ENCODE peak calls at places on chromosome 6, in five cellular contexts. J is H1, D is HepG2, B is GM12878, W is K562. S is an unnamed sample.

GRCh38 chr6:111764238-111765182 is 108.7 kb downstream of the FYN start:
- DNase-seq in J (no peak), D (no peak), B (peak), W (no peak), S (no peak)

GRCh38 chr6:170072246-170072645 is 218.6 kb downstream of the DLL1 start:
- DNase-seq in J (no peak), B (no peak), W (no peak), D (no peak), S (no peak)

GRCh38 chr6:44009425-44010321 is 117.6 kb downstream of the MRPL14 start:
- DNase-seq in J (no peak), W (no peak), D (no peak), B (no peak), S (no peak)

GRCh38 chr6:119349041-119349340 is 570 bp downstream of the MAN1A1 start:
- DNase-seq in W (no peak), J (no peak), B (no peak), D (no peak), S (no peak)

GRCh38 chr6:148967546-148967945 is 220.7 kb downstream of the UST start:
- DNase-seq in W (no peak), J (no peak), B (no peak), D (no peak), S (no peak)

GRCh38 chr6:169075211-169075621 is 178.4 kb downstream of the THBS2 start:
- DNase-seq in J (no peak), B (no peak), W (no peak), D (no peak), S (no peak)

GRCh38 chr6:154471609-154472362 is 38.7 kb downstream of the CNKSR3 start:
- DNase-seq in W (no peak), B (no peak), J (no peak), D (no peak), S (no peak)

GRCh38 chr6:2799936-2800527 is 34.8 kb downstream of the WRNIP1 start:
- DNase-seq in J (no peak), D (no peak), B (no peak), W (no peak), S (no peak)

GRCh38 chr6:42661540-42662153 is 60.8 kb downstream of the PRPH2 start:
- DNase-seq in W (peak), B (peak), J (peak), D (peak), S (peak)

GRCh38 chr6:135025775-135026174 is 28.8 kb downstream of the HBS1L start:
- DNase-seq in W (no peak), D (no peak), J (no peak), B (no peak), S (no peak)

GRCh38 chr6:6610031-6610591 is 21.6 kb downstream of the LY86 start:
- DNase-seq in D (no peak), W (no peak), B (peak), J (no peak), S (no peak)

GRCh38 chr6:32153835-32154513 is at the start of gene PPT2:
- DNase-seq in B (no peak), W (peak), J (peak), D (peak), S (peak)

GRCh38 chr6:111462770-111463391 is 20.1 kb downstream of the REV3L start:
- DNase-seq in B (no peak), J (no peak), D (peak), W (peak), S (no peak)

GRCh38 chr6:140050232-140050995 is 676.0 kb upstream of the CITED2 start:
- DNase-seq in D (peak), W (no peak), J (no peak), B (no peak), S (no peak)

GRCh38 chr6:42028234-42029061 is 21.9 kb upstream of the TAF8 start:
- DNase-seq in D (no peak), J (no peak), B (no peak), W (peak), S (no peak)

GRCh38 chr6:119966484-119966883 is 616.9 kb upstream of the MAN1A1 start:
- DNase-seq in J (peak), B (no peak), W (peak), D (peak), S (no peak)

GRCh38 chr6:14335071-14335470 is 217.5 kb downstream of the CD83 start:
- DNase-seq in J (no peak), W (no peak), D (no peak), B (no peak), S (no peak)

GRCh38 chr6:126716012-126716411 is 376.1 kb downstream of the CENPW start:
- DNase-seq in J (no peak), D (no peak), B (no peak), W (no peak), S (no peak)

GRCh38 chr6:13667655-13668054 is 44.0 kb downstream of the RANBP9 start:
- DNase-seq in W (no peak), B (no peak), J (no peak), D (no peak), S (no peak)

GRCh38 chr6:17336425-17336824 is 55.3 kb downstream of the RBM24 start:
- DNase-seq in J (no peak), D (no peak), W (no peak), B (no peak), S (no peak)

GRCh38 chr6:45714795-45715507 is 300.7 kb downstream of the CLIC5 start:
- DNase-seq in D (peak), W (peak), J (peak), B (peak), S (peak)

GRCh38 chr6:118316796-118317384 is 231.2 kb upstream of the PLN start:
- DNase-seq in B (no peak), D (no peak), J (no peak), W (no peak), S (no peak)

GRCh38 chr6:132235596-132236280 is 165.5 kb downstream of the MOXD1 start:
- DNase-seq in J (no peak), D (no peak), W (no peak), B (no peak), S (no peak)

GRCh38 chr6:132598473-132598872 is 8.9 kb upstream of the TAAR5 start:
- DNase-seq in J (no peak), B (no peak), W (peak), D (peak), S (peak)

GRCh38 chr6:3905853-3906190 is 56.6 kb downstream of the FAM50B start:
- DNase-seq in D (peak), J (no peak), W (no peak), B (no peak), S (no peak)

GRCh38 chr6:113944701-113945100 is 26.2 kb downstream of the HDAC2 start:
- DNase-seq in J (no peak), B (no peak), D (no peak), W (no peak), S (no peak)

GRCh38 chr6:157966990-157967389 is 14.7 kb upstream of the SYNJ2 start:
- DNase-seq in J (no peak), D (peak), W (no peak), B (no peak), S (no peak)

GRCh38 chr6:150761771-150762170 is 103.7 kb upstream of the MTHFD1L start:
- DNase-seq in B (no peak), D (no peak), J (no peak), W (no peak), S (no peak)

GRCh38 chr6:6723792-6724318 is 135.3 kb downstream of the LY86 start:
- DNase-seq in J (no peak), W (no peak), D (peak), B (no peak), S (no peak)

GRCh38 chr6:22219916-22220315 is 76.9 kb downstream of the PRL start:
- DNase-seq in D (no peak), W (no peak), J (no peak), B (no peak), S (no peak)

GRCh38 chr6:42012501-42013133 is 37.7 kb upstream of the TAF8 start:
- DNase-seq in D (no peak), W (no peak), B (no peak), J (no peak), S (no peak)

GRCh38 chr6:7432391-7433207 is 43.0 kb downstream of the RIOK1 start:
- DNase-seq in B (no peak), D (peak), W (no peak), J (no peak), S (no peak)

GRCh38 chr6:107642348-107643347 is 152.7 kb downstream of the SOBP start:
- DNase-seq in J (no peak), D (no peak), B (no peak), W (no peak), S (no peak)

GRCh38 chr6:53581161-53581560 is 36.3 kb upstream of the GCLC start:
- DNase-seq in J (no peak), D (no peak), B (no peak), W (no peak), S (no peak)

GRCh38 chr6:106143582-106144139 is 57.5 kb downstream of the PRDM1 start:
- DNase-seq in B (no peak), W (no peak), J (no peak), D (no peak), S (no peak)

GRCh38 chr6:108763931-108764579 is 84.2 kb upstream of the ARMC2 start:
- DNase-seq in D (peak), W (no peak), J (no peak), B (no peak), S (no peak)

GRCh38 chr6:96626749-96627353 is 63.9 kb downstream of the FHL5 start:
- DNase-seq in D (peak), B (peak), J (no peak), W (peak), S (peak)

GRCh38 chr6:80186082-80186481 is 79.6 kb downstream of the BCKDHB start:
- DNase-seq in W (no peak), B (no peak), J (no peak), D (no peak), S (no peak)

GRCh38 chr6:105832358-105832757 is 253.8 kb upstream of the PRDM1 start:
- DNase-seq in W (no peak), J (no peak), D (no peak), B (no peak), S (no peak)

GRCh38 chr6:88262372-88262771 is 96.2 kb upstream of the CNR1 start:
- DNase-seq in W (no peak), D (no peak), J (no peak), B (no peak), S (no peak)
- TF ChIP-seq JUND in W (no peak), D (no peak), J (no peak), B (no peak), S (no peak)

DNA sequence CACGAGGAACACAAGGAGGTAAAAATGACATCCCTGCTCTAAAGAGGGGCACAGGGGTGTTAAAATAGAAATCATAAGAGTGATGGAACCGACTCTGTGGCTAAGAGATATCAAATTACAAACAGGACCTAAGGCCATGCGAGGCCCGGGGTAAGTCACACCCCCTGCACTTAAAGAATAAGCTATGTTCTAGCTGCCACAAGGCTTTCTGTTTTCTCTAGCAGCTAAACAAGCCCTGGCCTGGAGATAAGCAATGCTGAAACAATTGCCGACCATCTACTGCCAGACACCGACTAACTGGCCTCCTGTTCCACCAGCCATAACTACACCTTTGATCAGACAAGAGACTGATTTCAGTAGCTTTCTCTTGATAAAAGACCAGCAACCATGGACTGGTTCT is 32.4 kb downstream of the MDGA1 start:
- DNase-seq in B (no peak), J (no peak), W (no peak), D (no peak), S (no peak)
- TF ChIP-seq MAX in B (no peak), J (no peak), W (no peak), D (no peak), S (no peak)

DNA sequence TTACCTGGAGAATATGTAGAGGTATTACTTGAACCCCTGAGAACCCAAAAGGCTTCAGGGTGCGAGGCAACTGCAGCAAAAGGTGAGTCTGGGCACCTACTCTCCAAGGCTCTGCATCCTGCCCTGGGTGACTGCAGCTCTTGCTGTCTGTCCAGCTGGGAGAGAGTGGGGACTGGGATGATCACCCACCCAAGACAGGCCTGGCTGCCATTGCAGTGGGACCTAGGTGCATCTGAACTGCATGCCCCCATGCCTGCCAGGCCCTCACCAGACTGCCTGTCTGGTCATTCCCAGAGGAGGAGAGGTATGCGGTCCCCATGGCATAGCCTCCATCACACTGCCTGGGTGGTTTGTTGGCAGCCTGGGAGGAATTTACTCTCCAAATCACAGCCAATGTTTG is 563.9 kb downstream of the TFAP2A start:
- DNase-seq in D (no peak), J (no peak), W (no peak), B (no peak), S (no peak)
- TF ChIP-seq SP1 in D (no peak), J (no peak), W (no peak), B (no peak), S (no peak)

DNA sequence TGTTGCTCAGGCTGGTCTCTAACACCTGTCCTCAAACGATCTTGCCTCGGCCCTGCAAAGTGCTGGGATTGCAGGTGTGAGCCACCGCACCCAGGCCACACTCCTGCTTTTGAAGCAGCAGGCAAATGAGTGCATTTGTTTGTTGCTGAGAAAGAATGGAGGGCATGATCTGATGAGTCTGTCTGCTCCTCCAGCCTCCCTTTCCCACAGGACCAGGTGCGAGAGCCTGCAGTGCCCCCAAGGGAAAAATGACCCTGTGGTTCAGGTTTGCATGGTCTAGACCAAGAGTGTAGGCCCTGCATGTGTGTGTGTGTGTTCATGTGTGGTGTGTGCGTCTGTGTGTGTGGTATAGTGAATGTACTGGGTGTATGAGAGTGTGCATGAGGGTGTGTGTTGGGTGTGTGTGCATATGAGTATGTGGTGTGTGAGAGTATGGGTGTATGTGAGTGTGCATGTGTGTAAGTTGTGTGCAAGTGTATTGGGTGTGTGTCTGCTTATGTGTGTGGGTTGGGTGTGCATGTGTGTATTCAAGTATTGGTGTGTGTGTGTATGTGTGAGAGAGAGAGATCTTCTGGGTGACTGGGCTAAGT is 22.8 kb upstream of the FOXC1 start:
- DNase-seq in W (no peak), B (no peak), D (no peak), J (no peak), S (no peak)
- TF ChIP-seq JUND in W (no peak), B (no peak), D (no peak), J (no peak), S (no peak)

DNA sequence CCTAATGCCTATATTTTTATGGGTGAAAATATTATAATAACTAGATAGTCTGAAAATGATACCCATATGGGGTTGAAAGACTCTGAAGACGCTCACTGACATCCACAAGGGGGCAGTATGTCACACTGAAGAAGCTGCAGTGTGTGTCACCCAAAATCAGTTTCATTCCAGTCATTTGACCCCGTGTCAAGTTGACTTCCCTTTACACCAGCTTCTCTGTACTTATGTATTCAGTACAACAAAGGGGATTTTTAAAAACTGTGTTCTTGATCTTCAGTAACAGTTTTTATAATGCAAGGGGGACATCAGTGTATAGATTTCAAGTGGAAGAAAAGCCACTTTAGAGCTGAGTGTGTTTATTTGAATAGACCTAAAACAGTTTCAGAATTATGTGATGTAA is 19.3 kb downstream of the FAXC start:
- DNase-seq in D (peak), B (peak), J (no peak), W (peak), S (peak)
- TF ChIP-seq MAX in D (no peak), B (no peak), J (no peak), W (no peak), S (no peak)